ENCODE peak calls at places on chromosomes 3 and 15, in six cellular contexts. C, D, T, Z, K and P are unnamed samples.

GRCh38 chr15:43514241-43515057 is 3.0 kb upstream of the MAP1A start:
- DNase-seq in K (no peak), T (no peak), C (peak; percentile 49), D (no peak), Z (peak; percentile 71), P (peak; percentile 67)

GRCh38 chr3:181561605-181562031 is 150.1 kb upstream of the SOX2 start:
- DNase-seq in Z (no peak), D (no peak), K (no peak), T (no peak), C (no peak), P (no peak)

GRCh38 chr15:86059851-86060250 is 19.8 kb upstream of the AGBL1 start:
- DNase-seq in Z (no peak), K (no peak), D (no peak), T (no peak), C (no peak), P (no peak)

GRCh38 chr3:81601707-81602305 is 159.6 kb downstream of the GBE1 start:
- DNase-seq in C (no peak), K (no peak), Z (no peak), T (no peak), D (no peak), P (no peak)

GRCh38 chr3:115151921-115152320 is 4.8 kb upstream of the ZBTB20 start:
- DNase-seq in C (no peak), D (no peak), T (no peak), K (no peak), Z (no peak), P (no peak)

GRCh38 chr15:60713096-60714084 is 234.4 kb upstream of the ICE2 start:
- DNase-seq in T (no peak), D (no peak), C (peak; percentile 81), K (no peak), Z (peak; percentile 37), P (no peak)

GRCh38 chr3:102163039-102163817 is 271.6 kb upstream of the ZPLD1 start:
- DNase-seq in T (no peak), D (no peak), Z (peak; percentile 83), C (peak; percentile 58), K (peak; percentile 85), P (no peak)

GRCh38 chr3:156037356-156037755 is 83.0 kb upstream of the KCNAB1 start:
- DNase-seq in T (no peak), K (no peak), Z (no peak), C (no peak), D (no peak), P (no peak)

GRCh38 chr15:32778391-32779176 is 60.8 kb downstream of the GREM1 start:
- DNase-seq in K (no peak), Z (peak; percentile 38), T (no peak), C (no peak), D (no peak), P (no peak)

GRCh38 chr15:49847937-49848823 is 227.3 kb downstream of the DTWD1 start:
- DNase-seq in T (no peak), D (no peak), C (peak; percentile 99), Z (peak; percentile 96), K (no peak), P (no peak)

GRCh38 chr3:195394024-195394423 is 48.8 kb downstream of the ACAP2 start:
- DNase-seq in T (no peak), D (no peak), K (no peak), Z (no peak), C (no peak), P (no peak)

GRCh38 chr15:40062816-40063562 is 24.0 kb upstream of the SRP14 start:
- DNase-seq in C (no peak), T (no peak), K (no peak), D (no peak), Z (no peak), P (no peak)

GRCh38 chr3:66819993-66820501 is 178.1 kb upstream of the KBTBD8 start:
- DNase-seq in D (no peak), C (no peak), Z (no peak), T (no peak), K (no peak), P (no peak)

GRCh38 chr3:120855665-120856437 is 52.2 kb upstream of the STXBP5L start:
- DNase-seq in K (peak; percentile 3), T (no peak), D (no peak), Z (no peak), C (peak; percentile 74), P (peak; percentile 33)

GRCh38 chr15:74656935-74657535 is 38.8 kb downstream of the EDC3 start:
- DNase-seq in C (no peak), K (no peak), T (no peak), Z (no peak), D (no peak), P (no peak)

GRCh38 chr15:95304116-95304873 is 1026.2 kb upstream of the NR2F2 start:
- DNase-seq in T (no peak), Z (peak; percentile 90), C (peak; percentile 92), K (no peak), D (no peak), P (no peak)

GRCh38 chr3:169283902-169284451 is 379.5 kb downstream of the MECOM start:
- DNase-seq in C (no peak), D (no peak), T (no peak), K (no peak), Z (no peak), P (no peak)

GRCh38 chr3:128572644-128573105 is 77.9 kb downstream of the RPN1 start:
- DNase-seq in D (no peak), K (peak; percentile 39), T (no peak), Z (no peak), C (no peak), P (peak; percentile 76)

GRCh38 chr3:69848113-69848512 is 108.8 kb downstream of the MITF start:
- DNase-seq in K (no peak), Z (no peak), C (no peak), D (no peak), T (no peak), P (no peak)

GRCh38 chr3:23971684-23972083 is 26.6 kb downstream of the NR1D2 start:
- DNase-seq in T (no peak), Z (no peak), K (no peak), D (no peak), C (no peak), P (no peak)

GRCh38 chr3:66394261-66395249 is 106.3 kb downstream of the LRIG1 start:
- DNase-seq in Z (peak; percentile 55), D (no peak), T (no peak), C (peak; percentile 71), K (peak; percentile 79), P (no peak)

GRCh38 chr15:69403611-69404010 is 10.5 kb upstream of the KIF23 start:
- DNase-seq in D (no peak), T (no peak), Z (peak; percentile 81), C (peak; percentile 94), K (peak; percentile 33), P (no peak)

GRCh38 chr3:138862924-138863775 is 28.4 kb upstream of the PIK3CB start:
- DNase-seq in C (peak; percentile 76), K (peak; percentile 72), Z (peak; percentile 60), D (no peak), T (no peak), P (peak; percentile 57)

GRCh38 chr3:127217594-127218456 is 24.9 kb downstream of the PRR23E start:
- DNase-seq in Z (no peak), T (no peak), K (no peak), C (peak; percentile 1), D (no peak), P (no peak)

DNA sequence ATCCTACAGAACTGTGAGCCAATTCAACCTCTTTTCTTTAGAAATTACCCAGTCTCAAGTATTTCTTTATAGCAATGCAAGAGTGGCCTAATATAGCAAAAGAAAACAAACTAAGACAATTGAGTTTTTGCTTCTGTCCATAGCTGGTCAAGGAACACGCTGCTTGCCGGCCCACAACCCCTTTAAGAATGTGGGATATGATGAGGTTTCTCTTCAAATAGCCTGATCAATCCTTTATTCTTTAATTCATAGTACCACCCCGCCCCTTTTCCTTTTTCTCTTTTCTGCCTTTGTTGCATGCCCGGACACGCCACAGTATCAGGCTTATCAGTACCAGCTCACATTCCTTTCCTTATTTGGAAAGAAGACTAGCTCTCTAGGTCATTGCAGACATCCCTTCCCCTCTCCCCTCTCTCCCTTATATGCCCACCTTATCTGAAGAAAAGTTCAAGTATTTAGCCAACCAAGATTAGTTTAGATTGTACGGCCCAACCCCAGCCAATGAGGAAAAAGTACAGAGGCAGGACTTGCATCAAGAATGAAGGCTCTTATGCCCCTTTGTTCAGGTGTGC is 404.5 kb downstream of the OCA2 start:
- DNase-seq in C (no peak), T (no peak), K (no peak), D (no peak), Z (no peak), P (no peak)
- H2BK5ac ChIP-seq in C (no peak overlapping the region), T (no peak overlapping the region), K (peak overlapping the region; percentile 71), D (peak overlapping the region; percentile 26), Z (no peak overlapping the region), P (no peak overlapping the region)

DNA sequence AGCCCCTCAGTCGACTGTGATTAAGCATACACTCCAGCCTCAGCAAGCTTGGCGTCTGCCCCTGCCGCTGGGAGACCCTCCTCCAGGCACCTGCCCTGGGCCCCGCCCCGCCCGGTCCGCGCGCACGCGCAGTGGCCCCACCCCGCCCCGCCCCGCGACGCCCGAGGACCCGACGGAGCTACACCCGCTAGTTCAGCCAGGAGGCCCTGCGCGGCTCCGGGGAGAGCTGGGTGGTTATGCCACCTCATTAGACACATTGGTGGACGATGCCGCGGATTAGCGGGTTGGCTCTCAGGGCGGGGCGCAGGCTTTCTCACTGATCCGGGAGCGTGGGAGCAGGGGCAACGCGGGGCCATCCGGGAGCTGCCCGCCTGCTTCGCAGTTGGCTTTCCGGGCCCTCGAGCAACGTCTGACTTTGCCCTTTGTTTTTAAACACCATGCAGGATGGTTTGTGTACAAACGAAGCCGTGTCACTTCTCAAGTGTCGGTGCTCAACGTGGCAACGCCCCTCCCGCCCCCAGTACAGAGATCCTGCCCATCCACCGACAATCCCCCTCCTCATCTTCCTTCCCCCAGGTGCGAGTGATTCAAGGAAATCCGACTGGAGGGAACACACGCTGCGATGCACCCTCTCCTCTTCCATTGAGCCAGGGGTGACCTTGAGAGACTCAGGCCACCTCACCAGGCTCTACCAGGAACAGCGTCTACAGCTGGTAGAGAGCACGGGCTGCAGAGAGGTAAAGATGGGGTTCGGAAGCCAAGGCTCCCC is 109.3 kb downstream of the SHQ1 start:
- DNase-seq in D (no peak), Z (no peak), C (no peak), K (no peak), T (peak; percentile 71), P (peak; percentile 88)
- H3K14ac ChIP-seq in D (no peak overlapping the region), Z (no peak overlapping the region), C (no peak overlapping the region), K (no peak overlapping the region), T (no peak overlapping the region), P (peak overlapping the region; percentile 77)

GRCh38 chr3:29280675-29281264 is at the start of gene RBMS3:
- DNase-seq in C (peak; percentile 97), T (peak; percentile 64), D (peak; percentile 57), Z (peak; percentile 98), K (peak; percentile 72), P (peak; percentile 78)
- H2AFZ ChIP-seq in C (peak within 1 kb of the TSS; percentile 84), T (peak within 1 kb of the TSS; percentile 86), D (peak within 1 kb of the TSS; percentile 100), Z (no peak within 1 kb of the TSS), K (no peak within 1 kb of the TSS), P (peak within 1 kb of the TSS; percentile 100)

DNA sequence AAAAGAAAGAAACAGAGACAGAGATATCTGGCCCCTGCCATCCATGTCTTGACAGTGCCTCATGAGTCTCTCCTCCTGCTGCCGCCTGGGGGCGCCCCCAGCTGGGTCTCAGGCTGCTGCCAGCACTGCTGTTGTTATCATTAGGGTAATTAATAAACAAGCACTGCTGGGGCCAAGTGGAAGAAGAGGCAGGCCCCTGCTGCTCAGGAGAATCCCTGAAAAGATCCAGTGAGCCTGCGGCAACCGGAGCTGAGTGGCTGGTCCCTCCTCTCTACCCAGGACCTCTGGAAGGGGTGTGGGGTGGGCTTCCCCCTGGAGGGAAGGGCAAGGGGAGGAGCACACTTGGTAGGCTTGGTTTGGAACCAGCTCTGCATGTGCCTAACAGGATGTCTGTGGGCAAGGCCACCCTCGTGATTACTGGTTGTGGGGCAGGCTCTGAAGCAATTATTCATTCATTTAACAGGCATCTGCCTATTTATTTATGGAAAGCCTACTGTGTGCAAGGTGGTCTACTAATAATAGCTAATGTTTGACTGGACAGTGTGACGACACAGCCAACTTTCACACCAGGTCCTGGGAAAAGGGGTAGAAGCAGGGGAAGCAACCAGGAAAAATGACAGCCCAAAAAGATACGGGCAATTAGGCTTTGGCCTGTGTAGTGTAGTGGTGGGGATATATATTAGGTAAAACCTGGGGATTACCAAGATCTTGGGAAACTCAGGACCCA is 1.2 kb upstream of the TYRO3 start:
- DNase-seq in C (peak; percentile 67), D (peak; percentile 86), K (peak; percentile 56), Z (peak; percentile 92), T (peak; percentile 80), P (peak; percentile 89)
- H2BK5ac ChIP-seq in C (no peak overlapping the region), D (peak overlapping the region; percentile 10), K (peak overlapping the region; percentile 73), Z (no peak overlapping the region), T (no peak overlapping the region), P (no peak overlapping the region)